ENCODE peak calls at places on chromosomes 6 and 20, in eight cellular contexts. J is cardiac fibroblast; U is CD8-positive, alpha-beta T cell; G is psoas muscle; T is body of pancreas; W is small intestine; L is IMR-90; B is pancreas. Y is an unnamed sample.

GRCh38 chr6:14848019-14848418 is 397.9 kb upstream of the JARID2 start:
- DNase-seq in W (no peak), J (no peak), U (no peak), B (no peak), L (peak), T (no peak), G (no peak), Y (no peak)

GRCh38 chr6:8983202-8983688 is 547.9 kb upstream of the SLC35B3 start:
- DNase-seq in W (peak), T (peak), B (peak), G (peak), U (no peak), L (peak), J (peak), Y (no peak)

GRCh38 chr20:51272392-51272791 is 249.5 kb upstream of the KCNG1 start:
- DNase-seq in L (peak), B (no peak), W (no peak), G (no peak), U (no peak), J (peak), T (no peak), Y (no peak)

GRCh38 chr6:104908031-104908430 is 48.3 kb upstream of the HACE1 start:
- DNase-seq in J (no peak), G (no peak), B (no peak), U (no peak), L (peak), T (no peak), W (no peak), Y (no peak)

GRCh38 chr6:109397020-109397419 is 14.8 kb upstream of the CD164 start:
- DNase-seq in W (peak), G (no peak), B (no peak), U (no peak), T (no peak), J (peak), L (peak), Y (no peak)

GRCh38 chr6:19613678-19614077 is 223.5 kb upstream of the ID4 start:
- DNase-seq in L (no peak), J (no peak), W (peak), G (no peak), T (no peak), B (no peak), U (no peak), Y (no peak)

GRCh38 chr20:3077618-3078134 is 6.3 kb downstream of the OXT start:
- DNase-seq in U (no peak), T (no peak), G (no peak), J (no peak), L (no peak), B (no peak), W (no peak), Y (no peak)

GRCh38 chr20:18654448-18654773 is 66.6 kb downstream of the DTD1 start:
- DNase-seq in J (no peak), W (no peak), T (no peak), B (no peak), U (no peak), G (no peak), L (no peak), Y (no peak)

GRCh38 chr6:163381118-163381751 is 33.3 kb upstream of the QKI start:
- DNase-seq in J (no peak), U (no peak), T (no peak), W (no peak), G (no peak), L (no peak), B (no peak), Y (no peak)

GRCh38 chr6:117290173-117290834 is 24.9 kb downstream of the VGLL2 start:
- DNase-seq in G (no peak), U (no peak), J (no peak), L (no peak), W (no peak), B (no peak), T (no peak), Y (no peak)
- H3K4me3 ChIP-seq in G (peak), U (no peak), J (no peak), L (no peak), W (no peak), B (no peak), T (no peak), Y (no peak)

DNA sequence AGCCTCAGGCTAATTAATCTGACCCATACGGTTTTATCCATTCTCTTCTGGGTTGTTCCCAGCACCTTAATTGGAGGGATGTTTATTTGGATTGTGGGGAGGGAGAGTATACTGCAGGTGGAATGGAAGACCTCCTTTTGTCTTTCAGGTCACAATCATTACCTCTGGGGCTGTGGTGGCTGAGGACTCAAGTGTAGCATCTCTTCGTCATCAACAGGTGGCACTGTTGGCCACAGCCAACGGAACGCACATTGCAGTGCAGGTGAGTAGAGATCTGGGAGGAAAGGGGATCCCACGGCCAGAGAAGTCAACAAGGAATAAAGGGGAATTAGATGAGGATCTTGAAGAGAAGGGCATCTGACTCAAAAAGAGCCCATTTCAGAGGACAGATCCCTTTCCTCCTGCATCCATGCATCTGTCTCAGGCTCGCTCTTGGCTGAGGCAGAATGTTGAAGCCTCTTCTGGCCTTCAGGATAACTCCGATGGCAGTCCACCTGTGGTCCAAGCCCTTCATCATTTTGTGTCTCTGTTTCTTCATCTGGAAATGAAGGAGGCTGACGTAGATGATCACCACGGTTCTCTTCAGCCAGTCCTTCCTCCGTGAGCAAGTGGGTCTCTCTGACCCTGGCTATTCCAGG is 3.2 kb upstream of the DEF6 start:
- DNase-seq in U (no peak), B (no peak), G (peak), J (peak), W (peak), L (peak), T (peak), Y (no peak)
- H3K4me3 ChIP-seq in U (no peak), B (no peak), G (no peak), J (no peak), W (no peak), L (no peak), T (no peak), Y (no peak)

GRCh38 chr6:148272084-148272483 is 70.6 kb upstream of the SASH1 start:
- DNase-seq in T (no peak), W (no peak), U (no peak), B (no peak), L (peak), J (peak), G (no peak), Y (no peak)
- H3K4me3 ChIP-seq in T (no peak), W (no peak), U (no peak), B (no peak), L (peak), J (peak), G (peak), Y (no peak)

DNA sequence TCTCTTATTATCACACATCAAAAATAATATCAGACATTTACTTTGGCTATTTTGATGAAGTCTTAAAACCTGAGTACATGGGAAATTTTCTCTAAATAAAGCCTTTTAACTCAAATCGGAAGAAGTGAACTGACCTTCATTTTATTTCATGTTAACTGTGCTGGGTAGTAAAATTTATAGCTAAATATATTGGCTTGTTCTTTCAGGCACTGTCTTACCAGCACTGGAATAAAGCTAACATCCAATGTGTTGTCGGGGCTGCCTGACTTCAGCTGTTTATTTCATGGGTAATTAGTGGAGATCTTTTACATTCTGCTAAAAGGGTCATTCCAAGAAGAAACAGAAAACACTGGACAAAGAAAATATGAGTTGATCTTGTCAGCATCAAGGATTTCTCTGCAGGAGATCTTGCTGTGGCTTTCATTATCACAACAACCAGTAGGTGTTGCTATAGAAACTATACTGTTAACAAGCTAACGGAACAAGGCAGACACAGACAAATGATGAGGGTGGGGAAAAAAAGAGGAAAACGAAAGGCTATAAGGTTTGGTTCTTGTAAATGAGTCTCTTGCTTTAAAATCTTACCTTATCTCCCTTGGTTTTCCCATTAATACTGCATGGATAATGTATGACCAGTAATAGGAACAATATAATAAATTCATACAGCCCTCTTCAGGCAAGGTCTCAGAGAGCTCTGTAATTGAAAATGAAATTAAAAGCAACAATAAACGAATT is 206.9 kb downstream of the SIM1 start:
- DNase-seq in B (no peak), T (no peak), L (peak), U (no peak), J (peak), G (no peak), W (no peak), Y (no peak)
- H3K4me3 ChIP-seq in B (no peak), T (no peak), L (peak), U (no peak), J (no peak), G (no peak), W (no peak), Y (no peak)

DNA sequence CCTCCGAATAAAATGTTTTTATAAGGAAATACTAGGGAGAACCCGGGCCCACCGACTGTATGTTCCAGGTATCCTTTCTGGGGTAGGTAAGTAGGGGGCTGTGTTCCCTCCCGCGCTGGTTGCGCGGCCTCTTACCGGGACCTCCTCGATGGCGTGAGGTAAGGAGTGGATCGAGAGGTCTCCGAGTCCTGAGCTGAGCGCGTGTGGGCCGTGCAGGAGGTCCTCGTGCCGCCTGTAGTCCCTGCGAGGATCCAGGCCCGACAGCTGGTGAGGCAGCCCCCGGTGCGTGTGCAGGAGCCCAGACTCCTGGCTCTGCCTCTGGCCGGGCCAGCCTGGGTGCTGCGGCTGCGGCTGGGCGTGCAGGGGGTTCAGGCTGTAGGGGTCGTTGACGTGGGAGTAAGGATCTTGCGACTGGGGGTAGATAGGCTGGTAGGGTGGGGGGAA is 5.1 kb downstream of the TFAP2A start:
- DNase-seq in B (no peak), L (no peak), W (no peak), U (no peak), T (no peak), J (no peak), G (no peak), Y (peak)
- H3K4me3 ChIP-seq in B (no peak), L (peak), W (no peak), U (no peak), T (no peak), J (peak), G (no peak), Y (peak)

DNA sequence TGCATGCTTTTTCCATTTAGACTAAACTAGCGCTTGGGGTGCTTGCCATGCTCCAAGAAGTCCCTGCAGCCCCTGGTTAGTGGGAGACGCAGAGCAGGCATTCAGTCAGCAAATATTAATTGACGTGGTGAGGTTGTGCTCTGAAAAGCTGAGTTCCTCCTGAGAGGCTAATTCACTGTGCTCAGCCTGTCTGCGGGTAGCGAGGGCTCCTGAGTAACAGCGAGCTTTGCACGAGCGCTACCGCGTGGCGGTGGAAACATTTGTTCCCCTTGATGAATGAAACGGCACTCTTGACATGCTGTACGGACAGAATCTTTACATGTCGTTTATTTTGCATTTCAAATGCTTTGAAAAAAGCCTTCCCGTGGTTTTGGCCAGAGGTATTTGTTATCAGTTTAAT is 170.6 kb upstream of the AGPAT4 start:
- DNase-seq in G (peak), W (no peak), B (peak), L (peak), J (no peak), U (no peak), T (peak), Y (no peak)
- H3K4me3 ChIP-seq in G (peak), W (no peak), B (no peak), L (no peak), J (no peak), U (no peak), T (no peak), Y (no peak)